ENCODE peak calls at places on chromosome 1, in six cellular contexts. One of them, this sample, is unnamed.
A peak's percentile ranks its signal among the peaks of the same experiment; 100 is the strongest.

GRCh38 chr1:214670098-214670497 is 67.1 kb downstream of the CENPF start:
- DNase-seq in HepG2: peak; percentile 67
- DNase-seq in GM12878: no peak
- DNase-seq in K562: no peak
- DNase-seq in GM12892: no peak
- DNase-seq in H1: no peak
- DNase-seq in this sample: no peak

GRCh38 chr1:167056529-167057296 is 33.5 kb downstream of the GPA33 start:
- DNase-seq in HepG2: no peak
- DNase-seq in GM12878: no peak
- DNase-seq in K562: no peak
- DNase-seq in GM12892: no peak
- DNase-seq in H1: no peak
- DNase-seq in this sample: no peak

GRCh38 chr1:58861510-58861909 is 77.7 kb upstream of the JUN start:
- DNase-seq in GM12878: no peak
- DNase-seq in K562: no peak
- DNase-seq in GM12892: no peak
- DNase-seq in HepG2: no peak
- DNase-seq in H1: no peak
- DNase-seq in this sample: no peak

GRCh38 chr1:174788981-174789380 is 210.8 kb upstream of the CACYBP start:
- DNase-seq in H1: no peak
- DNase-seq in K562: no peak
- DNase-seq in GM12892: no peak
- DNase-seq in GM12878: no peak
- DNase-seq in HepG2: no peak
- DNase-seq in this sample: no peak

GRCh38 chr1:27603320-27603961 is 503 bp downstream of the AHDC1 start:
- DNase-seq in GM12892: peak; percentile 67
- DNase-seq in K562: peak; percentile 78
- DNase-seq in GM12878: no peak
- DNase-seq in H1: peak; percentile 65
- DNase-seq in HepG2: no peak
- DNase-seq in this sample: peak; percentile 72

GRCh38 chr1:208100906-208101305 is 143.3 kb downstream of the PLXNA2 start:
- DNase-seq in H1: no peak
- DNase-seq in K562: no peak
- DNase-seq in GM12892: no peak
- DNase-seq in HepG2: no peak
- DNase-seq in GM12878: no peak
- DNase-seq in this sample: no peak

GRCh38 chr1:225461533-225462428 is 33.9 kb upstream of the LBR start:
- DNase-seq in GM12892: no peak
- DNase-seq in HepG2: no peak
- DNase-seq in K562: no peak
- DNase-seq in GM12878: no peak
- DNase-seq in H1: no peak
- DNase-seq in this sample: no peak

GRCh38 chr1:223824287-223824686 is 21.5 kb downstream of the TP53BP2 start:
- DNase-seq in H1: no peak
- DNase-seq in K562: no peak
- DNase-seq in GM12878: no peak
- DNase-seq in HepG2: no peak
- DNase-seq in GM12892: no peak
- DNase-seq in this sample: no peak

GRCh38 chr1:24964811-24965570 is 34.9 kb upstream of the RUNX3 start:
- DNase-seq in GM12878: peak; percentile 96
- DNase-seq in H1: no peak
- DNase-seq in K562: no peak
- DNase-seq in GM12892: peak; percentile 84
- DNase-seq in HepG2: no peak
- DNase-seq in this sample: peak; percentile 88
- TF ChIP-seq POLR2A in GM12878: peak; percentile 86
- TF ChIP-seq POLR2A in H1: no peak
- TF ChIP-seq POLR2A in K562: no peak
- TF ChIP-seq POLR2A in GM12892: peak; percentile 82
- TF ChIP-seq POLR2A in HepG2: no peak
- TF ChIP-seq POLR2A in this sample: peak; percentile 67

DNA sequence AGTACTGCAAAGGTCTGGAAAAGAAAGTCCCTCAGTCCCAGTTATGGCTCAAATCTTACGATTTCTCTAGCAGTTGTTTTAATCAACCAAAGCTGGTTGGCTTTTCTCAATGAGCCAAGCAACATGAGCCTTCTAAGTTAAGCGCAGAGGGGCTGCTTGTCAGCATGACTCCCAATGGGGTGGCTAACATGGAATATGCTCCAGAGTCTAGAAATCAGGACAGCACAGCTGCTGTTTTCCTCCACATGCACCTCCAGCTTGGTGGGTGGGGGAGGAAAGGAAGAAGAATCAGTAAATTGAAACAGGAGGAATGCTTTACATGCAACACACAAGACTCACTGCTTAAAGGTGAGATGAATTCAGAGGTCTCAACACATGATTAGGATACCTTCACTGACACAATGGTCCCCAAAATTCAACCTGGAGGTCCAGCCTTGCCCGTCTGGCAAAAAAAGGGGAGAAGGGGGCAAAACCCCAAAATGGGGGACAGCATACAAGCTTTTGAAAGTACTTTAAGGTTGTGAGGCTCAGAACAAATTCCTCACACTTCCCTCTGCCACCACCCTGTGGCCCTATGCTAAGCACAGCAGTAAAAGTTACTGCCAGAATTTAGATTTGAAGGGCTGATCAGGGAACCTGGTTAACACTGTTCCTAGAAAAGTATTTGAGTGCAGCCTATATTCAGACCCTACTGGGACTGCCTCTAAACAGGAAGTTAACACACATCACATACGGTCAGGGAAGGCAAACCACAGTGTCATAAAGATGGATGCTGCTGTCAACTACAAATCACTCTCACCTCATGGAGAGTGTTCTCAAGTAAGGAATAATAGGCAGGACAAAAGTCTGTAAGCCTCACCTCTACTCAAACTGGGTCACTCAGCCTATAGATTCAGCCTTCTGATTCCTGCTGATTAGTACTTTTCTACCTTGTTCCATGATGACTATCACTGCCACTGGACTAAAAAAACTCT is 2.6 kb downstream of the GATAD2B start:
- DNase-seq in K562: peak; percentile 11
- DNase-seq in HepG2: no peak
- DNase-seq in GM12878: no peak
- DNase-seq in H1: no peak
- DNase-seq in GM12892: no peak
- DNase-seq in this sample: no peak
- TF ChIP-seq TAF1 in K562: peak; percentile 45
- TF ChIP-seq TAF1 in HepG2: no peak
- TF ChIP-seq TAF1 in GM12878: no peak
- TF ChIP-seq TAF1 in H1: no peak
- TF ChIP-seq TAF1 in GM12892: no peak
- TF ChIP-seq TAF1 in this sample: no peak

GRCh38 chr1:37718901-37719571 is 26.7 kb downstream of the CDCA8 start:
- DNase-seq in GM12878: no peak
- DNase-seq in K562: no peak
- DNase-seq in HepG2: no peak
- DNase-seq in H1: no peak
- DNase-seq in GM12892: no peak
- DNase-seq in this sample: no peak
- TF ChIP-seq POLR2AphosphoS5 in GM12878: no peak
- TF ChIP-seq POLR2AphosphoS5 in K562: no peak
- TF ChIP-seq POLR2AphosphoS5 in HepG2: no peak
- TF ChIP-seq POLR2AphosphoS5 in H1: no peak
- TF ChIP-seq POLR2AphosphoS5 in GM12892: no peak
- TF ChIP-seq POLR2AphosphoS5 in this sample: no peak

DNA sequence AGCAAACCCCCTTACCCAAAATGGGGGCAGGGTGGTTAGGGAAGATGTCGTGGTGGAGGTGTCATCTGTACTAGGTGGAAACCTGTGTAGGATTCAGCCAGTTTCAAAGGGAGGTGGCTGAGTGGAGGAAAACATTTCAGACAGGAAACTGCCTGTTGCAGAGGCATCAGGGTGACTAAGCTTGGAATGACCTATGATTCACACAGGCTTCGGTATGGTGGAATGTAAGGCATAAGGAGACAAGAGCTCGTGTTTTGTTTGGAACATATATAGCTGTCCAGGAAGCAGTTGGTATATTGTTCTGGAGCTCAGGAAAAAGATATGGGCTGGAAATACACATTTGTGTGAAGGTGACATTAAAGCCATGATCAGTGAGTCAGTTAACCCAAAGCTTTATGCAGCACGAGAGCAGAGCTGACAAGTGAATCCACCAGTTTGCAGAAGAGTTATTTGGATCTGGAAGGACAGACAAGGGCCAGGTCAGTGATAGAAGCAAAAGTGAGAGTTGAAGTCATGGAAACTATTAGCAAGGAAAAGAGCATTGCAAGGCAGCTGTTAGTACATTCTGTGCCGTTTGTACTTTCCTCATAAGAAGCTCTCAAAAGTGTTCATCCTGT is 12.2 kb downstream of the UTP25 start:
- DNase-seq in GM12878: no peak
- DNase-seq in GM12892: no peak
- DNase-seq in K562: peak; percentile 11
- DNase-seq in HepG2: peak; percentile 45
- DNase-seq in H1: no peak
- DNase-seq in this sample: no peak
- TF ChIP-seq POLR2A in GM12878: no peak
- TF ChIP-seq POLR2A in GM12892: no peak
- TF ChIP-seq POLR2A in K562: no peak
- TF ChIP-seq POLR2A in HepG2: no peak
- TF ChIP-seq POLR2A in H1: no peak
- TF ChIP-seq POLR2A in this sample: no peak

GRCh38 chr1:20636785-20637347 is 3.6 kb downstream of the PINK1 start:
- DNase-seq in GM12878: no peak
- DNase-seq in HepG2: no peak
- DNase-seq in GM12892: no peak
- DNase-seq in H1: no peak
- DNase-seq in K562: no peak
- DNase-seq in this sample: no peak
- TF ChIP-seq TAF1 in GM12878: no peak
- TF ChIP-seq TAF1 in HepG2: no peak
- TF ChIP-seq TAF1 in GM12892: no peak
- TF ChIP-seq TAF1 in H1: no peak
- TF ChIP-seq TAF1 in K562: no peak
- TF ChIP-seq TAF1 in this sample: no peak

DNA sequence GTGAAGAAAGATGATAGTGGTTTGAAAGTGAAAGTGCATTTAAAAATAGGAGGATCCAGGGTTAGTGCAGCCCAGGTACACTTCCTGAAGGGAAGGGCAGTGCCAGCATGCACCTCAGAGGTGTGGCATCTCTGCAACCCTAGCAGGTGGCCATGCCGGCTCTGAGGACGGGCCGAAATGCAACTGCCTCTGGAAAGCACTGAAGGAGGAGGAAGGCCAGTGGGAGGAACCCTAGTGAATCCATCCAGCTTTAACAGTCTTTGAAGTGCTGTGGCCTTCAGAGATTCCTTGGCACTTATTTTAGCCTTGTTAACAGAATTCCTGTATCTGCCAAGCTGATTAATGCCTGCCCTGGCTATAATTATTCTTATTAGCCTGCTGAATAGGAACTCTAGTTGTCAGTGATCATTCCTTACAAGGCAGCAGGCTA is 5.5 kb downstream of the PTGFRN start:
- DNase-seq in H1: no peak
- DNase-seq in HepG2: no peak
- DNase-seq in GM12878: no peak
- DNase-seq in K562: no peak
- DNase-seq in GM12892: no peak
- DNase-seq in this sample: no peak
- TF ChIP-seq POLR2AphosphoS5 in H1: no peak
- TF ChIP-seq POLR2AphosphoS5 in HepG2: no peak
- TF ChIP-seq POLR2AphosphoS5 in GM12878: no peak
- TF ChIP-seq POLR2AphosphoS5 in K562: no peak
- TF ChIP-seq POLR2AphosphoS5 in GM12892: no peak
- TF ChIP-seq POLR2AphosphoS5 in this sample: no peak

DNA sequence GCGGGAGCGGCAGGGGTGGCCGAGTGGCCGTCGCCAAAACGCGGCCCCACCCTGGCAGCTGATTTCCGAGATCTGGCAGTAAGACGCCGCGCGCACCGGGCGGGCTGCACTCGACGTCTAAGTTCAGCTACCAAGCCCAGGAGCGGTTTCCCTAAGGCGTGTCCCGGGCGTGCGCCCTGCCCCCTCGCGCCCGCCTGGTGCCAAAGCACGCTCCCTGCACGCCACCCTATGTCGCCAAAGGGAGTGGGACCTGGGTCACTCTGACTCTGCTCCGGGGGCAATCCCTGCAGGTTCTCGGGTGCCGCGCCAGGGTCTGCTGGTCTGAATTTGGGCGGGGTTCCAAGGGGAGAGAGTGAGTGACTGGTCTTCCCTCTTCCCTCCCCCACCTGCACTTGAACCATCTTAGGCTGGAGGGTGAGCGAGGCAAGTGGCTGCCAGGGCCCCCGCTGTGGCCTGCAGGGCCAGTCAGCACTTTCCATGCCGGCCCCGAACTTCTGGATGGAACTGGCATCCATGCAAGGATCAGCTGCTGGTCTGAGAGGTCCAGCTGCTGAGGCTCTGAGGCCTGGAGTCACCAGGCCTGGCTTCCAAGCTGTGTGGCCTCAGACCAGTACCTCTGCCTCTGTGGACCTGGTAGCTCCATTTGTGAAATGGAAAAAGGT is at the start of gene LRRC38:
- DNase-seq in HepG2: no peak
- DNase-seq in H1: peak; percentile 76
- DNase-seq in K562: no peak
- DNase-seq in GM12878: no peak
- DNase-seq in GM12892: no peak
- DNase-seq in this sample: no peak
- TF ChIP-seq POLR2A in HepG2: no peak
- TF ChIP-seq POLR2A in H1: no peak
- TF ChIP-seq POLR2A in K562: no peak
- TF ChIP-seq POLR2A in GM12878: no peak
- TF ChIP-seq POLR2A in GM12892: no peak
- TF ChIP-seq POLR2A in this sample: no peak